ENCODE peak calls at places on chromosomes 1 and 21, in nine cellular contexts. One of them, this sample, is unnamed.

GRCh38 chr1:115647919-115648597 is 6.3 kb downstream of the VANGL1 start:
- DNase-seq in nephron progenitor cell: no peak
- DNase-seq in astrocyte: no peak
- DNase-seq in mesenchymal stem cell: no peak
- DNase-seq in fibroblast of mammary gland: no peak
- DNase-seq in upper lobe of left lung: no peak
- DNase-seq in naive thymus-derived CD8-positive, alpha-beta T cell: no peak
- DNase-seq in activated naive CD8-positive, alpha-beta T cell treated with anti-CD3 and anti-CD28 coated beads for 36 hours: no peak
- DNase-seq in CD8-positive, alpha-beta T cell: no peak
- DNase-seq in this sample: no peak

GRCh38 chr1:202807367-202807925 is 775 bp downstream of the KDM5B start:
- DNase-seq in nephron progenitor cell: peak
- DNase-seq in astrocyte: no peak
- DNase-seq in mesenchymal stem cell: peak
- DNase-seq in fibroblast of mammary gland: no peak
- DNase-seq in upper lobe of left lung: peak
- DNase-seq in naive thymus-derived CD8-positive, alpha-beta T cell: no peak
- DNase-seq in activated naive CD8-positive, alpha-beta T cell treated with anti-CD3 and anti-CD28 coated beads for 36 hours: peak
- DNase-seq in CD8-positive, alpha-beta T cell: peak
- DNase-seq in this sample: no peak

GRCh38 chr21:21813934-21814333 is 815.7 kb downstream of the NCAM2 start:
- DNase-seq in nephron progenitor cell: no peak
- DNase-seq in astrocyte: no peak
- DNase-seq in mesenchymal stem cell: no peak
- DNase-seq in fibroblast of mammary gland: no peak
- DNase-seq in upper lobe of left lung: no peak
- DNase-seq in naive thymus-derived CD8-positive, alpha-beta T cell: no peak
- DNase-seq in activated naive CD8-positive, alpha-beta T cell treated with anti-CD3 and anti-CD28 coated beads for 36 hours: no peak
- DNase-seq in CD8-positive, alpha-beta T cell: no peak
- DNase-seq in this sample: no peak

GRCh38 chr1:46522184-46522968 is 29.1 kb downstream of the KNCN start:
- DNase-seq in nephron progenitor cell: no peak
- DNase-seq in astrocyte: peak
- DNase-seq in mesenchymal stem cell: no peak
- DNase-seq in fibroblast of mammary gland: peak
- DNase-seq in upper lobe of left lung: peak
- DNase-seq in naive thymus-derived CD8-positive, alpha-beta T cell: no peak
- DNase-seq in activated naive CD8-positive, alpha-beta T cell treated with anti-CD3 and anti-CD28 coated beads for 36 hours: peak
- DNase-seq in CD8-positive, alpha-beta T cell: no peak
- DNase-seq in this sample: no peak

GRCh38 chr1:58815680-58816071 is 31.8 kb upstream of the JUN start:
- DNase-seq in nephron progenitor cell: peak
- DNase-seq in astrocyte: no peak
- DNase-seq in mesenchymal stem cell: peak
- DNase-seq in fibroblast of mammary gland: peak
- DNase-seq in upper lobe of left lung: no peak
- DNase-seq in naive thymus-derived CD8-positive, alpha-beta T cell: no peak
- DNase-seq in activated naive CD8-positive, alpha-beta T cell treated with anti-CD3 and anti-CD28 coated beads for 36 hours: no peak
- DNase-seq in CD8-positive, alpha-beta T cell: no peak
- DNase-seq in this sample: no peak

GRCh38 chr1:226656201-226656600 is 82.9 kb downstream of the ITPKB start:
- DNase-seq in nephron progenitor cell: no peak
- DNase-seq in astrocyte: no peak
- DNase-seq in mesenchymal stem cell: no peak
- DNase-seq in fibroblast of mammary gland: no peak
- DNase-seq in upper lobe of left lung: no peak
- DNase-seq in naive thymus-derived CD8-positive, alpha-beta T cell: peak
- DNase-seq in activated naive CD8-positive, alpha-beta T cell treated with anti-CD3 and anti-CD28 coated beads for 36 hours: no peak
- DNase-seq in CD8-positive, alpha-beta T cell: no peak
- DNase-seq in this sample: no peak

GRCh38 chr1:6393400-6394187 is at the start of gene ACOT7:
- DNase-seq in nephron progenitor cell: peak
- DNase-seq in astrocyte: peak
- DNase-seq in mesenchymal stem cell: peak
- DNase-seq in fibroblast of mammary gland: peak
- DNase-seq in upper lobe of left lung: peak
- DNase-seq in naive thymus-derived CD8-positive, alpha-beta T cell: peak
- DNase-seq in activated naive CD8-positive, alpha-beta T cell treated with anti-CD3 and anti-CD28 coated beads for 36 hours: peak
- DNase-seq in CD8-positive, alpha-beta T cell: peak
- DNase-seq in this sample: peak

GRCh38 chr1:15678578-15678977 is 5.5 kb upstream of the PLEKHM2 start:
- DNase-seq in nephron progenitor cell: no peak
- DNase-seq in astrocyte: peak
- DNase-seq in mesenchymal stem cell: peak
- DNase-seq in fibroblast of mammary gland: peak
- DNase-seq in upper lobe of left lung: no peak
- DNase-seq in naive thymus-derived CD8-positive, alpha-beta T cell: no peak
- DNase-seq in activated naive CD8-positive, alpha-beta T cell treated with anti-CD3 and anti-CD28 coated beads for 36 hours: no peak
- DNase-seq in CD8-positive, alpha-beta T cell: no peak
- DNase-seq in this sample: no peak

GRCh38 chr1:155729031-155729898 is 40.4 kb downstream of the DAP3 start:
- DNase-seq in nephron progenitor cell: peak
- DNase-seq in astrocyte: peak
- DNase-seq in mesenchymal stem cell: peak
- DNase-seq in fibroblast of mammary gland: peak
- DNase-seq in upper lobe of left lung: no peak
- DNase-seq in naive thymus-derived CD8-positive, alpha-beta T cell: peak
- DNase-seq in activated naive CD8-positive, alpha-beta T cell treated with anti-CD3 and anti-CD28 coated beads for 36 hours: no peak
- DNase-seq in CD8-positive, alpha-beta T cell: peak
- DNase-seq in this sample: peak

GRCh38 chr1:99173282-99173681 is 91.0 kb upstream of the PLPPR4 start:
- DNase-seq in nephron progenitor cell: no peak
- DNase-seq in astrocyte: peak
- DNase-seq in mesenchymal stem cell: no peak
- DNase-seq in fibroblast of mammary gland: no peak
- DNase-seq in upper lobe of left lung: no peak
- DNase-seq in naive thymus-derived CD8-positive, alpha-beta T cell: no peak
- DNase-seq in activated naive CD8-positive, alpha-beta T cell treated with anti-CD3 and anti-CD28 coated beads for 36 hours: no peak
- DNase-seq in CD8-positive, alpha-beta T cell: no peak
- DNase-seq in this sample: no peak

GRCh38 chr1:180571060-180571831 is 12.5 kb downstream of the OVAAL start:
- DNase-seq in nephron progenitor cell: no peak
- DNase-seq in astrocyte: peak
- DNase-seq in mesenchymal stem cell: peak
- DNase-seq in fibroblast of mammary gland: no peak
- DNase-seq in upper lobe of left lung: no peak
- DNase-seq in naive thymus-derived CD8-positive, alpha-beta T cell: no peak
- DNase-seq in activated naive CD8-positive, alpha-beta T cell treated with anti-CD3 and anti-CD28 coated beads for 36 hours: no peak
- DNase-seq in CD8-positive, alpha-beta T cell: no peak
- DNase-seq in this sample: no peak

GRCh38 chr1:9590945-9591668 is 2.4 kb downstream of the TMEM201 start:
- DNase-seq in nephron progenitor cell: no peak
- DNase-seq in astrocyte: no peak
- DNase-seq in mesenchymal stem cell: no peak
- DNase-seq in fibroblast of mammary gland: no peak
- DNase-seq in upper lobe of left lung: peak
- DNase-seq in naive thymus-derived CD8-positive, alpha-beta T cell: no peak
- DNase-seq in activated naive CD8-positive, alpha-beta T cell treated with anti-CD3 and anti-CD28 coated beads for 36 hours: no peak
- DNase-seq in CD8-positive, alpha-beta T cell: no peak
- DNase-seq in this sample: no peak

GRCh38 chr1:56301791-56302190 is 277.6 kb downstream of the PLPP3 start:
- DNase-seq in nephron progenitor cell: no peak
- DNase-seq in astrocyte: peak
- DNase-seq in mesenchymal stem cell: peak
- DNase-seq in fibroblast of mammary gland: peak
- DNase-seq in upper lobe of left lung: no peak
- DNase-seq in naive thymus-derived CD8-positive, alpha-beta T cell: no peak
- DNase-seq in activated naive CD8-positive, alpha-beta T cell treated with anti-CD3 and anti-CD28 coated beads for 36 hours: no peak
- DNase-seq in CD8-positive, alpha-beta T cell: no peak
- DNase-seq in this sample: no peak

GRCh38 chr1:220315070-220315839 is 43.0 kb upstream of the RAB3GAP2 start:
- DNase-seq in nephron progenitor cell: no peak
- DNase-seq in astrocyte: no peak
- DNase-seq in mesenchymal stem cell: no peak
- DNase-seq in fibroblast of mammary gland: no peak
- DNase-seq in upper lobe of left lung: no peak
- DNase-seq in naive thymus-derived CD8-positive, alpha-beta T cell: no peak
- DNase-seq in activated naive CD8-positive, alpha-beta T cell treated with anti-CD3 and anti-CD28 coated beads for 36 hours: no peak
- DNase-seq in CD8-positive, alpha-beta T cell: no peak
- DNase-seq in this sample: no peak

GRCh38 chr1:157941939-157942338 is 51.5 kb upstream of the KIRREL1 start:
- DNase-seq in nephron progenitor cell: no peak
- DNase-seq in astrocyte: no peak
- DNase-seq in mesenchymal stem cell: no peak
- DNase-seq in fibroblast of mammary gland: no peak
- DNase-seq in upper lobe of left lung: no peak
- DNase-seq in naive thymus-derived CD8-positive, alpha-beta T cell: no peak
- DNase-seq in activated naive CD8-positive, alpha-beta T cell treated with anti-CD3 and anti-CD28 coated beads for 36 hours: no peak
- DNase-seq in CD8-positive, alpha-beta T cell: no peak
- DNase-seq in this sample: no peak

GRCh38 chr1:46595127-46595526 is 8.9 kb downstream of the MKNK1 start:
- DNase-seq in nephron progenitor cell: no peak
- DNase-seq in astrocyte: no peak
- DNase-seq in mesenchymal stem cell: no peak
- DNase-seq in fibroblast of mammary gland: peak
- DNase-seq in upper lobe of left lung: no peak
- DNase-seq in naive thymus-derived CD8-positive, alpha-beta T cell: no peak
- DNase-seq in activated naive CD8-positive, alpha-beta T cell treated with anti-CD3 and anti-CD28 coated beads for 36 hours: no peak
- DNase-seq in CD8-positive, alpha-beta T cell: no peak
- DNase-seq in this sample: no peak

GRCh38 chr1:182340233-182341058 is 51.1 kb downstream of the GLUL start:
- DNase-seq in nephron progenitor cell: no peak
- DNase-seq in astrocyte: peak
- DNase-seq in mesenchymal stem cell: peak
- DNase-seq in fibroblast of mammary gland: peak
- DNase-seq in upper lobe of left lung: no peak
- DNase-seq in naive thymus-derived CD8-positive, alpha-beta T cell: no peak
- DNase-seq in activated naive CD8-positive, alpha-beta T cell treated with anti-CD3 and anti-CD28 coated beads for 36 hours: no peak
- DNase-seq in CD8-positive, alpha-beta T cell: no peak
- DNase-seq in this sample: no peak

GRCh38 chr1:95197616-95198252 is 36.3 kb upstream of the RWDD3 start:
- DNase-seq in nephron progenitor cell: no peak
- DNase-seq in astrocyte: peak
- DNase-seq in mesenchymal stem cell: peak
- DNase-seq in fibroblast of mammary gland: peak
- DNase-seq in upper lobe of left lung: no peak
- DNase-seq in naive thymus-derived CD8-positive, alpha-beta T cell: no peak
- DNase-seq in activated naive CD8-positive, alpha-beta T cell treated with anti-CD3 and anti-CD28 coated beads for 36 hours: no peak
- DNase-seq in CD8-positive, alpha-beta T cell: no peak
- DNase-seq in this sample: no peak

GRCh38 chr1:202553560-202554038 is 156.7 kb downstream of the SYT2 start:
- DNase-seq in nephron progenitor cell: no peak
- DNase-seq in astrocyte: no peak
- DNase-seq in mesenchymal stem cell: peak
- DNase-seq in fibroblast of mammary gland: peak
- DNase-seq in upper lobe of left lung: no peak
- DNase-seq in naive thymus-derived CD8-positive, alpha-beta T cell: no peak
- DNase-seq in activated naive CD8-positive, alpha-beta T cell treated with anti-CD3 and anti-CD28 coated beads for 36 hours: no peak
- DNase-seq in CD8-positive, alpha-beta T cell: no peak
- DNase-seq in this sample: peak

GRCh38 chr1:231699769-231700168 is 73.2 kb downstream of the DISC1 start:
- DNase-seq in nephron progenitor cell: no peak
- DNase-seq in astrocyte: no peak
- DNase-seq in mesenchymal stem cell: peak
- DNase-seq in fibroblast of mammary gland: no peak
- DNase-seq in upper lobe of left lung: no peak
- DNase-seq in naive thymus-derived CD8-positive, alpha-beta T cell: no peak
- DNase-seq in activated naive CD8-positive, alpha-beta T cell treated with anti-CD3 and anti-CD28 coated beads for 36 hours: no peak
- DNase-seq in CD8-positive, alpha-beta T cell: no peak
- DNase-seq in this sample: no peak

GRCh38 chr1:236168716-236169429 is 26.5 kb downstream of the GPR137B start:
- DNase-seq in nephron progenitor cell: no peak
- DNase-seq in astrocyte: no peak
- DNase-seq in mesenchymal stem cell: peak
- DNase-seq in fibroblast of mammary gland: peak
- DNase-seq in upper lobe of left lung: peak
- DNase-seq in naive thymus-derived CD8-positive, alpha-beta T cell: no peak
- DNase-seq in activated naive CD8-positive, alpha-beta T cell treated with anti-CD3 and anti-CD28 coated beads for 36 hours: no peak
- DNase-seq in CD8-positive, alpha-beta T cell: no peak
- DNase-seq in this sample: no peak

GRCh38 chr1:200867018-200867811 is 5.6 kb upstream of the GPR25 start:
- DNase-seq in nephron progenitor cell: no peak
- DNase-seq in astrocyte: peak
- DNase-seq in mesenchymal stem cell: no peak
- DNase-seq in fibroblast of mammary gland: peak
- DNase-seq in upper lobe of left lung: no peak
- DNase-seq in naive thymus-derived CD8-positive, alpha-beta T cell: no peak
- DNase-seq in activated naive CD8-positive, alpha-beta T cell treated with anti-CD3 and anti-CD28 coated beads for 36 hours: no peak
- DNase-seq in CD8-positive, alpha-beta T cell: no peak
- DNase-seq in this sample: no peak

GRCh38 chr1:209885403-209886218 is 52.4 kb upstream of the SYT14 start:
- DNase-seq in nephron progenitor cell: no peak
- DNase-seq in astrocyte: peak
- DNase-seq in mesenchymal stem cell: no peak
- DNase-seq in fibroblast of mammary gland: no peak
- DNase-seq in upper lobe of left lung: no peak
- DNase-seq in naive thymus-derived CD8-positive, alpha-beta T cell: no peak
- DNase-seq in activated naive CD8-positive, alpha-beta T cell treated with anti-CD3 and anti-CD28 coated beads for 36 hours: no peak
- DNase-seq in CD8-positive, alpha-beta T cell: no peak
- DNase-seq in this sample: no peak

GRCh38 chr1:145695781-145696629 is 11.2 kb downstream of the PDZK1 start:
- DNase-seq in nephron progenitor cell: no peak
- DNase-seq in astrocyte: no peak
- DNase-seq in mesenchymal stem cell: no peak
- DNase-seq in fibroblast of mammary gland: no peak
- DNase-seq in upper lobe of left lung: no peak
- DNase-seq in naive thymus-derived CD8-positive, alpha-beta T cell: no peak
- DNase-seq in activated naive CD8-positive, alpha-beta T cell treated with anti-CD3 and anti-CD28 coated beads for 36 hours: no peak
- DNase-seq in CD8-positive, alpha-beta T cell: no peak
- DNase-seq in this sample: no peak

GRCh38 chr1:243792891-243793290 is 57.2 kb downstream of the AKT3 start:
- DNase-seq in nephron progenitor cell: no peak
- DNase-seq in astrocyte: no peak
- DNase-seq in mesenchymal stem cell: peak
- DNase-seq in fibroblast of mammary gland: no peak
- DNase-seq in upper lobe of left lung: no peak
- DNase-seq in naive thymus-derived CD8-positive, alpha-beta T cell: no peak
- DNase-seq in activated naive CD8-positive, alpha-beta T cell treated with anti-CD3 and anti-CD28 coated beads for 36 hours: no peak
- DNase-seq in CD8-positive, alpha-beta T cell: no peak
- DNase-seq in this sample: no peak

GRCh38 chr1:179810367-179810715 is 67.2 kb downstream of the FAM163A start:
- DNase-seq in nephron progenitor cell: no peak
- DNase-seq in astrocyte: no peak
- DNase-seq in mesenchymal stem cell: no peak
- DNase-seq in fibroblast of mammary gland: no peak
- DNase-seq in upper lobe of left lung: no peak
- DNase-seq in naive thymus-derived CD8-positive, alpha-beta T cell: no peak
- DNase-seq in activated naive CD8-positive, alpha-beta T cell treated with anti-CD3 and anti-CD28 coated beads for 36 hours: no peak
- DNase-seq in CD8-positive, alpha-beta T cell: no peak
- DNase-seq in this sample: no peak

GRCh38 chr1:177789956-177790355 is 179.9 kb downstream of the SEC16B start:
- DNase-seq in nephron progenitor cell: no peak
- DNase-seq in astrocyte: no peak
- DNase-seq in mesenchymal stem cell: no peak
- DNase-seq in fibroblast of mammary gland: no peak
- DNase-seq in upper lobe of left lung: no peak
- DNase-seq in naive thymus-derived CD8-positive, alpha-beta T cell: no peak
- DNase-seq in activated naive CD8-positive, alpha-beta T cell treated with anti-CD3 and anti-CD28 coated beads for 36 hours: no peak
- DNase-seq in CD8-positive, alpha-beta T cell: no peak
- DNase-seq in this sample: no peak

GRCh38 chr1:183593356-183593755 is 3.1 kb upstream of the NCF2 start:
- DNase-seq in nephron progenitor cell: no peak
- DNase-seq in astrocyte: no peak
- DNase-seq in mesenchymal stem cell: no peak
- DNase-seq in fibroblast of mammary gland: no peak
- DNase-seq in upper lobe of left lung: no peak
- DNase-seq in naive thymus-derived CD8-positive, alpha-beta T cell: no peak
- DNase-seq in activated naive CD8-positive, alpha-beta T cell treated with anti-CD3 and anti-CD28 coated beads for 36 hours: no peak
- DNase-seq in CD8-positive, alpha-beta T cell: no peak
- DNase-seq in this sample: no peak

GRCh38 chr1:167510244-167510643 is 8.1 kb downstream of the CD247 start:
- DNase-seq in nephron progenitor cell: no peak
- DNase-seq in astrocyte: no peak
- DNase-seq in mesenchymal stem cell: no peak
- DNase-seq in fibroblast of mammary gland: no peak
- DNase-seq in upper lobe of left lung: no peak
- DNase-seq in naive thymus-derived CD8-positive, alpha-beta T cell: no peak
- DNase-seq in activated naive CD8-positive, alpha-beta T cell treated with anti-CD3 and anti-CD28 coated beads for 36 hours: no peak
- DNase-seq in CD8-positive, alpha-beta T cell: peak
- DNase-seq in this sample: no peak

GRCh38 chr1:175146535-175147213 is 45.9 kb downstream of the KIAA0040 start:
- DNase-seq in nephron progenitor cell: peak
- DNase-seq in astrocyte: peak
- DNase-seq in mesenchymal stem cell: peak
- DNase-seq in fibroblast of mammary gland: peak
- DNase-seq in upper lobe of left lung: peak
- DNase-seq in naive thymus-derived CD8-positive, alpha-beta T cell: peak
- DNase-seq in activated naive CD8-positive, alpha-beta T cell treated with anti-CD3 and anti-CD28 coated beads for 36 hours: peak
- DNase-seq in CD8-positive, alpha-beta T cell: peak
- DNase-seq in this sample: no peak

GRCh38 chr1:109252893-109253802 is 3.8 kb downstream of the CELSR2 start:
- DNase-seq in nephron progenitor cell: peak
- DNase-seq in astrocyte: no peak
- DNase-seq in mesenchymal stem cell: no peak
- DNase-seq in fibroblast of mammary gland: no peak
- DNase-seq in upper lobe of left lung: no peak
- DNase-seq in naive thymus-derived CD8-positive, alpha-beta T cell: no peak
- DNase-seq in activated naive CD8-positive, alpha-beta T cell treated with anti-CD3 and anti-CD28 coated beads for 36 hours: no peak
- DNase-seq in CD8-positive, alpha-beta T cell: peak
- DNase-seq in this sample: peak